ENCODE peak calls at places on chromosomes 13 and 19, in seven cellular contexts. E is upper lobe of right lung; G is activated CD8-positive, alpha-beta T cell treated with anti-CD3 and anti-CD28 coated beads, Interleukin-2, amount 10 ng/mL, durations not matched to agents 7 days and 5 days; C is T-cell; U is activated naive CD8-positive, alpha-beta T cell treated with anti-CD3 and anti-CD28 coated beads, Interleukin-2, amount 10 ng/mL, durations not matched to agents 7 days and 5 days; Z is B cell; N is naive thymus-derived CD8-positive, alpha-beta T cell. O is an unnamed sample.

GRCh38 chr19:4877753-4878490 is 10.5 kb upstream of the PLIN3 start:
- ATAC-seq in E (peak), G (no peak), C (peak), U (no peak), Z (no peak), N (peak), O (peak)

GRCh38 chr19:51824603-51825002 is 29.6 kb downstream of the FPR3 start:
- ATAC-seq in E (peak), G (no peak), C (no peak), U (no peak), Z (no peak), N (no peak), O (no peak)

GRCh38 chr19:35868823-35869326 is 501 bp downstream of the APLP1 start:
- ATAC-seq in E (no peak), G (no peak), C (no peak), U (no peak), Z (peak), N (no peak), O (no peak)

GRCh38 chr19:6164906-6165531 is 29.6 kb downstream of the ACSBG2 start:
- ATAC-seq in E (no peak), G (no peak), C (no peak), U (no peak), Z (no peak), N (no peak), O (no peak)

GRCh38 chr13:65911546-65912193 is 1318.5 kb downstream of the PCDH9 start:
- ATAC-seq in E (no peak), G (no peak), C (no peak), U (no peak), Z (no peak), N (no peak), O (no peak)

GRCh38 chr19:37817180-37817911 is 38.0 kb upstream of the ZNF573 start:
- ATAC-seq in E (peak), G (no peak), C (peak), U (peak), Z (peak), N (peak), O (peak)

GRCh38 chr13:74288361-74288911 is 154.2 kb upstream of the KLF12 start:
- ATAC-seq in E (peak), G (peak), C (peak), U (peak), Z (no peak), N (peak), O (peak)

GRCh38 chr13:106373989-106374572 is 161.4 kb downstream of the EFNB2 start:
- ATAC-seq in E (peak), G (no peak), C (no peak), U (no peak), Z (peak), N (no peak), O (no peak)

GRCh38 chr19:23002690-23003422 is at the start of gene ZNF728:
- ATAC-seq in E (peak), G (no peak), C (no peak), U (no peak), Z (no peak), N (no peak), O (no peak)

GRCh38 chr19:4144666-4145261 is 8.7 kb upstream of the CREB3L3 start:
- ATAC-seq in E (peak), G (no peak), C (no peak), U (no peak), Z (no peak), N (no peak), O (no peak)

GRCh38 chr13:32284927-32285632 is 30.1 kb downstream of the ZAR1L start:
- ATAC-seq in E (peak), G (no peak), C (no peak), U (no peak), Z (no peak), N (no peak), O (no peak)

GRCh38 chr19:19444694-19445155 is 39.2 kb downstream of the GATAD2A start:
- ATAC-seq in E (peak), G (peak), C (peak), U (peak), Z (peak), N (no peak), O (peak)

GRCh38 chr13:99282264-99283231 is 24.4 kb upstream of the GPR18 start:
- ATAC-seq in E (no peak), G (peak), C (peak), U (peak), Z (peak), N (peak), O (no peak)

GRCh38 chr19:17866312-17867012 is 5.3 kb upstream of the SLC5A5 start:
- ATAC-seq in E (no peak), G (peak), C (no peak), U (no peak), Z (no peak), N (no peak), O (no peak)

GRCh38 chr13:21259571-21260455 is 83.4 kb downstream of the MRPL57 start:
- ATAC-seq in E (peak), G (no peak), C (no peak), U (no peak), Z (no peak), N (no peak), O (peak)

GRCh38 chr13:32837973-32838940 is 178.0 kb upstream of the KL start:
- ATAC-seq in E (no peak), G (no peak), C (no peak), U (no peak), Z (no peak), N (no peak), O (no peak)

GRCh38 chr13:43694265-43694664 is 92.5 kb downstream of the ENOX1 start:
- ATAC-seq in E (no peak), G (no peak), C (no peak), U (no peak), Z (no peak), N (no peak), O (no peak)

GRCh38 chr19:57338798-57339378 is 12.2 kb upstream of the ZNF304 start:
- ATAC-seq in E (no peak), G (no peak), C (no peak), U (no peak), Z (no peak), N (no peak), O (no peak)

GRCh38 chr19:38190061-38190460 is 34.0 kb downstream of the DPF1 start:
- ATAC-seq in E (no peak), G (no peak), C (no peak), U (no peak), Z (peak), N (no peak), O (peak)

GRCh38 chr19:45499196-45500180 is 1.2 kb downstream of the PPM1N start:
- ATAC-seq in E (peak), G (peak), C (peak), U (peak), Z (no peak), N (peak), O (peak)

O was measured in esophagus mucosa.